ENCODE peak calls at places on chromosomes 7 and 10, in four cellular contexts. One of them, this sample, is unnamed.

GRCh38 chr7:87413951-87414381 is 61.5 kb downstream of the ABCB4 start:
- DNase-seq in activated naive CD4-positive, alpha-beta T cell treated with anti-CD3 and anti-CD28 coated beads for 36 hours: no peak
- DNase-seq in DMS 273 treated with DMSO at 0.1 percent for 48 hours: no peak
- DNase-seq in activated CD4-positive, alpha-beta T cell treated with anti-CD3 and anti-CD28 coated beads for 24 hours: no peak
- DNase-seq in this sample: peak; percentile 28

GRCh38 chr10:62461120-62461519 is 87.0 kb downstream of the ZNF365 start:
- DNase-seq in activated CD4-positive, alpha-beta T cell treated with anti-CD3 and anti-CD28 coated beads for 24 hours: no peak
- DNase-seq in DMS 273 treated with DMSO at 0.1 percent for 48 hours: no peak
- DNase-seq in activated naive CD4-positive, alpha-beta T cell treated with anti-CD3 and anti-CD28 coated beads for 36 hours: no peak
- DNase-seq in this sample: no peak

GRCh38 chr7:129493555-129493954 is 8.8 kb upstream of the SMKR1 start:
- DNase-seq in activated CD4-positive, alpha-beta T cell treated with anti-CD3 and anti-CD28 coated beads for 24 hours: no peak
- DNase-seq in activated naive CD4-positive, alpha-beta T cell treated with anti-CD3 and anti-CD28 coated beads for 36 hours: no peak
- DNase-seq in DMS 273 treated with DMSO at 0.1 percent for 48 hours: no peak
- DNase-seq in this sample: no peak

GRCh38 chr10:69847458-69847857 is 45.8 kb downstream of the COL13A1 start:
- DNase-seq in activated CD4-positive, alpha-beta T cell treated with anti-CD3 and anti-CD28 coated beads for 24 hours: no peak
- DNase-seq in activated naive CD4-positive, alpha-beta T cell treated with anti-CD3 and anti-CD28 coated beads for 36 hours: no peak
- DNase-seq in DMS 273 treated with DMSO at 0.1 percent for 48 hours: no peak
- DNase-seq in this sample: no peak

GRCh38 chr7:2490306-2490705 is 14.1 kb upstream of the GRIFIN start:
- DNase-seq in DMS 273 treated with DMSO at 0.1 percent for 48 hours: no peak
- DNase-seq in activated naive CD4-positive, alpha-beta T cell treated with anti-CD3 and anti-CD28 coated beads for 36 hours: no peak
- DNase-seq in activated CD4-positive, alpha-beta T cell treated with anti-CD3 and anti-CD28 coated beads for 24 hours: no peak
- DNase-seq in this sample: no peak

GRCh38 chr7:7931626-7932025 is 37.0 kb upstream of the GLCCI1 start:
- DNase-seq in activated naive CD4-positive, alpha-beta T cell treated with anti-CD3 and anti-CD28 coated beads for 36 hours: no peak
- DNase-seq in activated CD4-positive, alpha-beta T cell treated with anti-CD3 and anti-CD28 coated beads for 24 hours: no peak
- DNase-seq in DMS 273 treated with DMSO at 0.1 percent for 48 hours: peak; percentile 67
- DNase-seq in this sample: no peak

GRCh38 chr7:100679129-100679926 is 5.8 kb downstream of the GNB2 start:
- DNase-seq in activated CD4-positive, alpha-beta T cell treated with anti-CD3 and anti-CD28 coated beads for 24 hours: no peak
- DNase-seq in activated naive CD4-positive, alpha-beta T cell treated with anti-CD3 and anti-CD28 coated beads for 36 hours: no peak
- DNase-seq in DMS 273 treated with DMSO at 0.1 percent for 48 hours: no peak
- DNase-seq in this sample: no peak

GRCh38 chr7:1248459-1249131 is 15.9 kb downstream of the UNCX start:
- DNase-seq in activated CD4-positive, alpha-beta T cell treated with anti-CD3 and anti-CD28 coated beads for 24 hours: no peak
- DNase-seq in DMS 273 treated with DMSO at 0.1 percent for 48 hours: no peak
- DNase-seq in activated naive CD4-positive, alpha-beta T cell treated with anti-CD3 and anti-CD28 coated beads for 36 hours: no peak
- DNase-seq in this sample: no peak

GRCh38 chr7:15305002-15305600 is 256.7 kb downstream of the AGMO start:
- DNase-seq in activated naive CD4-positive, alpha-beta T cell treated with anti-CD3 and anti-CD28 coated beads for 36 hours: peak; percentile 13
- DNase-seq in DMS 273 treated with DMSO at 0.1 percent for 48 hours: peak; percentile 22
- DNase-seq in activated CD4-positive, alpha-beta T cell treated with anti-CD3 and anti-CD28 coated beads for 24 hours: no peak
- DNase-seq in this sample: peak; percentile 4